ENCODE peak calls at places on chromosomes 16 and 17, in eight cellular contexts. L is hepatocyte, B is HCT116, C is OCI-LY7, V is GM23338, Q is SK-N-SH, S is MM.1S, Z is PC-3. F is an unnamed sample. For H3K4me1, the result is how much of the 10 kb centered on the place peaks cover.

GRCh38 chr16:14015017-14015416 is 56.1 kb upstream of the MRTFB start:
- DNase-seq in V (no peak), Z (no peak), C (no peak), Q (no peak), L (no peak), S (no peak), B (no peak), F (no peak)

GRCh38 chr16:57394444-57394843 is 10.1 kb upstream of the CCL17 start:
- DNase-seq in S (no peak), Z (peak), L (peak), Q (no peak), V (no peak), C (no peak), B (no peak), F (no peak)

GRCh38 chr16:79278506-79278905 is 322.0 kb downstream of the MAF start:
- DNase-seq in L (no peak), Z (no peak), C (peak), B (no peak), Q (no peak), S (peak), V (no peak), F (no peak)

GRCh38 chr16:63323722-63324121 is 1287.5 kb upstream of the CDH8 start:
- DNase-seq in V (no peak), L (no peak), S (no peak), C (no peak), Q (no peak), Z (no peak), B (no peak), F (no peak)

GRCh38 chr17:8283356-8283755 is 5.1 kb upstream of the RANGRF start:
- DNase-seq in V (no peak), C (no peak), L (no peak), Q (no peak), Z (no peak), S (no peak), B (no peak), F (no peak)

GRCh38 chr16:74216319-74216718 is 80.3 kb upstream of the PSMD7 start:
- DNase-seq in Z (no peak), S (no peak), C (no peak), L (peak), B (no peak), Q (no peak), V (no peak), F (no peak)

GRCh38 chr16:55123652-55124051 is 193.0 kb downstream of the IRX5 start:
- DNase-seq in L (no peak), Z (no peak), S (no peak), Q (no peak), C (no peak), B (no peak), V (no peak), F (no peak)

GRCh38 chr16:12256880-12257279 is 280.3 kb downstream of the SNX29 start:
- DNase-seq in S (no peak), V (no peak), B (no peak), L (no peak), Q (no peak), Z (no peak), C (no peak), F (no peak)

GRCh38 chr17:15451681-15452080 is 15.7 kb downstream of the CDRT4 start:
- DNase-seq in C (no peak), Q (no peak), B (no peak), V (no peak), Z (no peak), S (no peak), L (no peak), F (no peak)

GRCh38 chr17:80123791-80124190 is 22.4 kb downstream of the GAA start:
- DNase-seq in Q (no peak), C (no peak), B (no peak), V (no peak), Z (peak), S (no peak), L (no peak), F (no peak)

GRCh38 chr16:3856367-3857141 is 24.0 kb downstream of the CREBBP start:
- DNase-seq in B (no peak), C (no peak), L (no peak), Q (no peak), Z (no peak), S (no peak), V (peak), F (peak)

GRCh38 chr16:84479716-84480450 is 24.6 kb downstream of the MEAK7 start:
- DNase-seq in C (no peak), V (no peak), B (no peak), L (no peak), S (no peak), Q (no peak), Z (no peak), F (no peak)

GRCh38 chr17:79041041-79041570 is 17.1 kb downstream of the C1QTNF1 start:
- DNase-seq in S (no peak), Q (no peak), B (no peak), L (no peak), C (no peak), V (no peak), Z (no peak), F (no peak)

GRCh38 chr17:45353047-45353446 is 36.2 kb upstream of the MAP3K14 start:
- DNase-seq in C (no peak), Z (no peak), L (no peak), B (no peak), S (no peak), V (no peak), Q (no peak), F (no peak)

GRCh38 chr17:40025991-40026815 is 11.0 kb downstream of the CSF3 start:
- DNase-seq in S (no peak), V (no peak), Z (peak), B (no peak), L (peak), C (no peak), Q (no peak), F (no peak)

GRCh38 chr17:6249747-6250146 is 179.6 kb downstream of the WSCD1 start:
- DNase-seq in B (no peak), Z (no peak), S (no peak), C (no peak), L (no peak), Q (no peak), V (peak), F (no peak)

GRCh38 chr16:23694707-23695373 is 16.2 kb downstream of the PLK1 start:
- DNase-seq in S (peak), L (peak), C (peak), V (peak), Z (no peak), Q (peak), B (no peak), F (peak)

GRCh38 chr17:75344664-75345063 is 55.4 kb upstream of the SLC25A19 start:
- DNase-seq in Q (no peak), Z (no peak), S (no peak), B (no peak), C (peak), L (no peak), V (peak), F (peak)

GRCh38 chr17:61425682-61426481 is 26.2 kb downstream of the TBX2 start:
- DNase-seq in L (no peak), Z (peak), V (peak), S (no peak), C (no peak), B (peak), Q (peak), F (peak)

GRCh38 chr16:84526794-84527485 is 22.5 kb upstream of the MEAK7 start:
- DNase-seq in Q (no peak), S (no peak), B (no peak), Z (no peak), V (no peak), C (no peak), L (peak), F (peak)

GRCh38 chr17:72534776-72535175 is 414.0 kb downstream of the SOX9 start:
- DNase-seq in C (no peak), Q (no peak), V (no peak), S (no peak), L (no peak), Z (no peak), B (no peak), F (no peak)

GRCh38 chr17:72535779-72536178 is 415.0 kb downstream of the SOX9 start:
- DNase-seq in L (no peak), C (no peak), V (no peak), B (no peak), Q (no peak), Z (no peak), S (no peak), F (no peak)

GRCh38 chr17:72535346-72535745 is 414.5 kb downstream of the SOX9 start:
- DNase-seq in L (no peak), C (no peak), Z (no peak), S (no peak), V (no peak), Q (no peak), B (no peak), F (no peak)

GRCh38 chr17:72538443-72538842 is 417.6 kb downstream of the SOX9 start:
- DNase-seq in Z (no peak), S (no peak), Q (no peak), L (no peak), C (no peak), V (no peak), B (no peak), F (no peak)

GRCh38 chr17:72536788-72537187 is 416.0 kb downstream of the SOX9 start:
- DNase-seq in C (no peak), Q (no peak), S (no peak), B (no peak), V (no peak), Z (no peak), L (no peak), F (no peak)
- H3K4me1 ChIP-seq in C (under half), Q (under half), S (under half), B (under half), V (under half), Z (under half), L (under half), F (under half)

GRCh38 chr16:10906914-10907756 is 30.1 kb downstream of the CIITA start:
- DNase-seq in V (peak), L (no peak), Q (peak), Z (no peak), S (no peak), B (no peak), C (no peak), F (no peak)

GRCh38 chr16:10906482-10906881 is 29.5 kb downstream of the CIITA start:
- DNase-seq in Z (no peak), V (no peak), C (no peak), L (no peak), B (no peak), Q (no peak), S (no peak), F (no peak)

GRCh38 chr16:10907757-10908045 is 30.7 kb downstream of the CIITA start:
- DNase-seq in V (no peak), B (no peak), C (no peak), L (no peak), Z (no peak), Q (no peak), S (no peak), F (no peak)

GRCh38 chr16:10897134-10897533 is 20.1 kb downstream of the CIITA start:
- DNase-seq in B (no peak), Q (no peak), V (no peak), L (no peak), Z (no peak), C (no peak), S (no peak), F (no peak)

GRCh38 chr16:10902999-10903398 is 26.0 kb downstream of the CIITA start:
- DNase-seq in C (no peak), L (no peak), Q (no peak), S (no peak), Z (no peak), B (no peak), V (no peak), F (no peak)
- TF ChIP-seq CTCF in C (no peak), L (no peak), Q (no peak), S (no peak), Z (no peak), B (no peak), V (no peak), F (no peak)

GRCh38 chr16:20385844-20386832 is 18.4 kb downstream of the PDILT start:
- DNase-seq in Z (peak), Q (peak), S (peak), V (peak), C (peak), L (peak), B (peak), F (peak)
- TF ChIP-seq EZH2phosphoT487 in Z (no peak), Q (no peak), S (no peak), V (no peak), C (no peak), L (no peak), B (no peak), F (no peak)

GRCh38 chr17:43576563-43577229 is 30.6 kb upstream of the ETV4 start:
- DNase-seq in Z (peak), S (peak), B (peak), V (peak), L (peak), Q (peak), C (peak), F (peak)
- H3K4me1 ChIP-seq in Z (under half), S (under half), B (under half), V (under half), L (half or more), Q (under half), C (under half), F (under half)

F was measured in neural progenitor cell.